ENCODE peak calls at places on chromosomes 16 and 17, in four cellular contexts. Y is esophagus squamous epithelium, Z is adrenal gland, N is adipocyte. U is an unnamed sample.

GRCh38 chr17:34613064-34614019 is 34.0 kb downstream of the TMEM132E start:
- DNase-seq in Z (no peak), N (no peak), Y (no peak), U (no peak)

GRCh38 chr17:65463242-65463641 is 98.2 kb downstream of the AXIN2 start:
- DNase-seq in N (peak), Y (no peak), Z (peak), U (peak)

GRCh38 chr17:71975331-71975801 is 145.5 kb upstream of the SOX9 start:
- DNase-seq in Z (no peak), Y (no peak), N (peak), U (no peak)

GRCh38 chr17:67520916-67521772 is 144.1 kb downstream of the PITPNC1 start:
- DNase-seq in Y (no peak), Z (no peak), N (peak), U (no peak)

GRCh38 chr16:78584991-78585390 is 485.5 kb downstream of the WWOX start:
- DNase-seq in Z (no peak), Y (no peak), N (no peak), U (no peak)

GRCh38 chr17:41972571-41973411 is 6.2 kb downstream of the CNP start:
- DNase-seq in Z (no peak), N (no peak), Y (no peak), U (no peak)

GRCh38 chr16:89764711-89765201 is 43.4 kb downstream of the ZNF276 start:
- DNase-seq in N (no peak), Z (peak), Y (peak), U (no peak)

GRCh38 chr17:82239926-82240505 is 11.2 kb downstream of the SLC16A3 start:
- DNase-seq in N (no peak), Z (peak), Y (no peak), U (peak)

GRCh38 chr17:41304091-41304490 is 1.4 kb upstream of the KRTAP29-1 start:
- DNase-seq in Y (no peak), Z (no peak), N (no peak), U (no peak)

GRCh38 chr16:56824335-56824734 is 40.7 kb upstream of the SLC12A3 start:
- DNase-seq in N (no peak), Z (peak), Y (no peak), U (peak)

GRCh38 chr16:68901910-68902309 is 58.6 kb downstream of the TANGO6 start:
- DNase-seq in Z (peak), N (peak), Y (no peak), U (no peak)

GRCh38 chr16:66477028-66477515 is 50.0 kb downstream of the BEAN1 start:
- DNase-seq in Y (no peak), Z (no peak), N (no peak), U (no peak)

GRCh38 chr16:89373355-89374110 is 116.8 kb downstream of the ANKRD11 start:
- DNase-seq in Z (peak), N (no peak), Y (no peak), U (no peak)

U was measured in upper lobe of left lung.